ENCODE peak calls at places on chromosomes 7 and 10, in six cellular contexts. One of them, this sample, is unnamed. For H3K27me3, the result is how much of the 10 kb centered on the place peaks cover.

GRCh38 chr7:30926323-30926722 is 14.7 kb downstream of the AQP1 start:
- DNase-seq in spleen: peak
- DNase-seq in tibial nerve: peak
- DNase-seq in uterus: peak
- DNase-seq in transverse colon: no peak
- DNase-seq in stomach: peak
- DNase-seq in this sample: peak

GRCh38 chr7:149635561-149636329 is 137.6 kb downstream of the ZNF467 start:
- DNase-seq in spleen: no peak
- DNase-seq in uterus: no peak
- DNase-seq in transverse colon: no peak
- DNase-seq in tibial nerve: no peak
- DNase-seq in stomach: no peak
- DNase-seq in this sample: peak

GRCh38 chr10:69428138-69428537 is 11.4 kb upstream of the TACR2 start:
- DNase-seq in spleen: no peak
- DNase-seq in tibial nerve: no peak
- DNase-seq in uterus: no peak
- DNase-seq in transverse colon: no peak
- DNase-seq in stomach: no peak
- DNase-seq in this sample: no peak

GRCh38 chr10:3740157-3740871 is 44.7 kb downstream of the KLF6 start:
- DNase-seq in uterus: no peak
- DNase-seq in transverse colon: no peak
- DNase-seq in stomach: no peak
- DNase-seq in tibial nerve: no peak
- DNase-seq in spleen: no peak
- DNase-seq in this sample: no peak

GRCh38 chr10:129719889-129720590 is 244.0 kb downstream of the EBF3 start:
- DNase-seq in tibial nerve: no peak
- DNase-seq in spleen: peak
- DNase-seq in uterus: peak
- DNase-seq in transverse colon: no peak
- DNase-seq in stomach: no peak
- DNase-seq in this sample: no peak

GRCh38 chr10:85317827-85318226 is 989.4 kb downstream of the CCSER2 start:
- DNase-seq in uterus: no peak
- DNase-seq in transverse colon: no peak
- DNase-seq in stomach: no peak
- DNase-seq in spleen: no peak
- DNase-seq in tibial nerve: no peak
- DNase-seq in this sample: no peak

GRCh38 chr10:112446055-112446854 is 459 bp downstream of the ZDHHC6 start:
- DNase-seq in uterus: no peak
- DNase-seq in tibial nerve: peak
- DNase-seq in transverse colon: peak
- DNase-seq in stomach: no peak
- DNase-seq in spleen: peak
- DNase-seq in this sample: no peak

GRCh38 chr7:94183289-94183749 is 179.2 kb upstream of the BET1 start:
- DNase-seq in spleen: no peak
- DNase-seq in stomach: no peak
- DNase-seq in uterus: peak
- DNase-seq in tibial nerve: no peak
- DNase-seq in transverse colon: no peak
- DNase-seq in this sample: no peak

GRCh38 chr10:58740620-58741369 is 228.1 kb downstream of the BICC1 start:
- DNase-seq in spleen: no peak
- DNase-seq in stomach: no peak
- DNase-seq in tibial nerve: no peak
- DNase-seq in uterus: no peak
- DNase-seq in transverse colon: no peak
- DNase-seq in this sample: no peak

GRCh38 chr10:108204528-108205313 is 1040.2 kb upstream of the SORCS1 start:
- DNase-seq in transverse colon: peak
- DNase-seq in spleen: no peak
- DNase-seq in tibial nerve: no peak
- DNase-seq in uterus: no peak
- DNase-seq in stomach: no peak
- DNase-seq in this sample: no peak
- TF ChIP-seq CTCF in transverse colon: peak
- TF ChIP-seq CTCF in spleen: peak
- TF ChIP-seq CTCF in tibial nerve: peak
- TF ChIP-seq CTCF in uterus: peak
- TF ChIP-seq CTCF in stomach: peak
- TF ChIP-seq CTCF in this sample: no peak

GRCh38 chr7:16089801-16090200 is 331.5 kb downstream of the CRPPA start:
- DNase-seq in stomach: no peak
- DNase-seq in transverse colon: no peak
- DNase-seq in tibial nerve: no peak
- DNase-seq in uterus: no peak
- DNase-seq in spleen: no peak
- DNase-seq in this sample: no peak
- TF ChIP-seq POLR2A in stomach: no peak
- TF ChIP-seq POLR2A in transverse colon: no peak
- TF ChIP-seq POLR2A in tibial nerve: no peak
- TF ChIP-seq POLR2A in uterus: no peak
- TF ChIP-seq POLR2A in spleen: no peak
- TF ChIP-seq POLR2A in this sample: no peak

GRCh38 chr7:101066858-101067227 is 18.4 kb upstream of the TRIM56 start:
- DNase-seq in uterus: no peak
- DNase-seq in transverse colon: no peak
- DNase-seq in tibial nerve: no peak
- DNase-seq in stomach: no peak
- DNase-seq in spleen: peak
- DNase-seq in this sample: no peak
- H3K27me3 ChIP-seq in uterus: under half
- H3K27me3 ChIP-seq in transverse colon: under half
- H3K27me3 ChIP-seq in tibial nerve: under half
- H3K27me3 ChIP-seq in stomach: under half
- H3K27me3 ChIP-seq in spleen: under half
- H3K27me3 ChIP-seq in this sample: under half

DNA sequence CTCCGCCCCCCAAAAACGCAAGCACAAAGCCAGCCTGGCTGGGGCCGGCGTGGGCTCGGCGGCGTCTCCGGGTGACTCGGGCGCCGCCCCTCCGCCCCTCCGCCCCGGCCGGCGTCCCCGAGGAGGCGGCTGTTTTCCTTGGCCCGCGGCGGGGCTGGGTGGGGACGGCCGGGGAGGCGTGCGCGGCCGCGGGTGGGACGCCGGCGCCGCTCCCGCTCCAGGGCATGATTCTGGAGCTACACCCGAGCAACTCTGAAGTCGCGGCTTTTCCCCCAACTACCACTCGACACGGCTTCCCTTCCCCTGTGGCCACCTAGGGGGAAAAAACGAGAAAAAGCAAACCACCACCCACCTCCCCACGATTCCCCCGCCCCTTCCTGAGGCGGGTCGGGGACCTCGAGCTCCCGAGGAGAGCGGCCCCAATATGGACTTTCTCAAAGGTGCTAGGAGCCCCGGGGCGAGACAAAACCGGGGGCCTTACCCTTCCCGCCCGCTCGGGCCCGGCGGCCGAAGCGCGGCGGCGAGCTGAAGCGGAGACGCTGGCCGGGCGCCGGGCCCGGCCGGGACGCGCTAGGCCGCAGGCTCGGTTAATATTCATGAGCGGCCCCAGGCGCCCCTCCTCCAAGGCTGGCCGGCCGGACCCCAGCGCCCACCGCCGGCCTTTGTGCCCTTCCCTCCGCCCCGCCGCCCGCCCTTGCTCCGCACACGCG is 856 bp downstream of the ARHGAP21 start:
- DNase-seq in spleen: peak
- DNase-seq in transverse colon: peak
- DNase-seq in tibial nerve: peak
- DNase-seq in uterus: peak
- DNase-seq in stomach: peak
- DNase-seq in this sample: no peak
- TF ChIP-seq CTCF in spleen: no peak
- TF ChIP-seq CTCF in transverse colon: no peak
- TF ChIP-seq CTCF in tibial nerve: no peak
- TF ChIP-seq CTCF in uterus: no peak
- TF ChIP-seq CTCF in stomach: no peak
- TF ChIP-seq CTCF in this sample: no peak

GRCh38 chr7:131108212-131108980 is 219.3 kb upstream of the MKLN1 start:
- DNase-seq in tibial nerve: no peak
- DNase-seq in stomach: no peak
- DNase-seq in uterus: no peak
- DNase-seq in spleen: peak
- DNase-seq in transverse colon: peak
- DNase-seq in this sample: no peak

GRCh38 chr7:131109011-131109756 is 218.5 kb upstream of the MKLN1 start:
- DNase-seq in stomach: no peak
- DNase-seq in transverse colon: no peak
- DNase-seq in uterus: no peak
- DNase-seq in spleen: no peak
- DNase-seq in tibial nerve: no peak
- DNase-seq in this sample: no peak

GRCh38 chr7:131106681-131107342 is 220.9 kb upstream of the MKLN1 start:
- DNase-seq in uterus: peak
- DNase-seq in spleen: peak
- DNase-seq in tibial nerve: peak
- DNase-seq in transverse colon: peak
- DNase-seq in stomach: peak
- DNase-seq in this sample: no peak

GRCh38 chr7:131105803-131106680 is 221.6 kb upstream of the MKLN1 start:
- DNase-seq in stomach: peak
- DNase-seq in tibial nerve: peak
- DNase-seq in spleen: peak
- DNase-seq in uterus: peak
- DNase-seq in transverse colon: peak
- DNase-seq in this sample: no peak

DNA sequence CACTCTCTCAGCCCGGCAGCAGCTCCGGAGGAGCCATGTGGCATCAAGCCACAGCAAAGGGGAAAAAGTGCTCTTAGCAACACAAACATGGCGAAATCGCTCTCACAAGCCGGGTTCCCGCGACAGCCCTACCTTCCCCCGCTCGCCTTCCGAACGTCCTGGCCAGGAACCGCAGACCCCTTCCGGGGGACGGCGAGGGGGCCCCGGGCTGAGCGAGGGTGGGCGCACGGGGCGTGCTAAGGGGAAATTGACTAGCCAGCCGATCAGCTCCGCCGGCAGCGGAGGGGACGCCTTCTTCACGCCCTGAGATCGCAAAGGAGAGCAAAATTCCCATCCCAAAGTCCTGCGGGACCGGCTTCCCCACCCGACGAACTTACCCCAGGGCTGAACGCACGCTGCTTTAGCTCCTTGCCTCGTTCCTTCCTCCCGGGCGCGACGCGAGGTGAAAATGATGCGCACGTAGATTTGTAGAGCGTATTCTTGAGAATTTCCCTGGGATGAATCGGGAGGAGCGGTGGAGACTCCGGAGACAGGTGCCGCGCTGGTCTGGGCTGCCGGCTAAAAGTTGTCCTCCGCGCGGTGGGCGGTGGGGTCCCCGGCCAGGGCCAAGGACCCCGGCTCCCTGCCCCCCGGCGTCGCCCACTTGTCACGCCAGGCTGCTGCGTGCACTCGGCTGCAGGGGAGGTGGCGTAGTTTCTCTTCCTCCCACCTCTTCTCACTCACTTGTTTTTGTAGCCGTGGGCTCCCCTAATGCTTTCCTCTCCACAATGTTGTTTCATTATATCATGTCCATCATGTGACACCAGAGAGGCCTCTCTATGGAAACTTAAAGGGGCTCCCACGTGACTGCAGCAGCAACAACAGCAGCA is 220.1 kb upstream of the MKLN1 start:
- DNase-seq in spleen: peak
- DNase-seq in tibial nerve: peak
- DNase-seq in uterus: peak
- DNase-seq in stomach: peak
- DNase-seq in transverse colon: peak
- DNase-seq in this sample: peak
- TF ChIP-seq POLR2A in spleen: peak
- TF ChIP-seq POLR2A in tibial nerve: peak
- TF ChIP-seq POLR2A in uterus: peak
- TF ChIP-seq POLR2A in stomach: no peak
- TF ChIP-seq POLR2A in transverse colon: peak
- TF ChIP-seq POLR2A in this sample: no peak

GRCh38 chr7:27351786-27352185 is 109.2 kb downstream of the EVX1 start:
- DNase-seq in stomach: no peak
- DNase-seq in transverse colon: no peak
- DNase-seq in uterus: no peak
- DNase-seq in tibial nerve: no peak
- DNase-seq in spleen: no peak
- DNase-seq in this sample: no peak
- H3K27me3 ChIP-seq in stomach: under half
- H3K27me3 ChIP-seq in transverse colon: under half
- H3K27me3 ChIP-seq in uterus: under half
- H3K27me3 ChIP-seq in tibial nerve: under half
- H3K27me3 ChIP-seq in spleen: under half
- H3K27me3 ChIP-seq in this sample: under half

DNA sequence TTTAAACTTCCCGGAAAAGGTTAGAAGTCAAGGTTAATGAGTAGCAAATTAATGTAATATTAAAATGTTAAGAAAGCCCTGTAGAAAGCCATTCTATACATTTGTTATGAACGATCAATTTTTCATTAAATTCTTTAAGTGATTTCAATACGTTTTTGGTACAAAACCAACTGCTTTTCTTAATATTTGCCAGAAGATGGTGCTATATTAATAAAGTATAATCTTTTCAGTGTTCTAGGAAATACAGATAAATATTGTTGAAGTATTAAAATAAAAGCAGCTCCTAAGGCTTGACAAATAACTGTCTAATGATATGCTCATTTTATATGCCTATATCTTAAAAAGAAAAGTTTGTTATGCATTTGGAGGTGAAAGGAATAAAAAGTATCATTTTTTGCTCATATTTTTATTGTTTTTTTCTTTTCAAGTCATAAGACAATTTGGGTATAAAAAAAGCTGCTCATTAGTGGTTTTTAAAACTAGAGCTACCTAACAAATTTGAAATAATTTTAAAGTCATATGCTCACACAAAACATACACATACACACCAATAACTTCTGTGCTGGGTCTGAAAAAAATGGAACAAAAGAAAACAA is 130.3 kb upstream of the POT1 start:
- DNase-seq in spleen: no peak
- DNase-seq in stomach: no peak
- DNase-seq in uterus: no peak
- DNase-seq in tibial nerve: no peak
- DNase-seq in transverse colon: no peak
- DNase-seq in this sample: no peak
- TF ChIP-seq CTCF in spleen: no peak
- TF ChIP-seq CTCF in stomach: no peak
- TF ChIP-seq CTCF in uterus: no peak
- TF ChIP-seq CTCF in tibial nerve: no peak
- TF ChIP-seq CTCF in transverse colon: no peak
- TF ChIP-seq CTCF in this sample: no peak